ENCODE peak calls at places on chromosomes 1 and 21, in eight cellular contexts. L, X, V, H, O, S, Y and J are unnamed samples.

GRCh38 chr1:7621334-7622219 is 149.5 kb upstream of the VAMP3 start:
- DNase-seq in L (no peak), V (no peak), O (no peak), H (no peak), X (no peak), Y (no peak), S (no peak), J (no peak)

GRCh38 chr21:27954806-27955205 is 987.9 kb upstream of the ADAMTS5 start:
- DNase-seq in H (no peak), Y (no peak), V (no peak), X (no peak), S (no peak), L (no peak), O (peak; percentile 79), J (no peak)

GRCh38 chr1:157217486-157217885 is 79.3 kb upstream of the ETV3 start:
- DNase-seq in V (no peak), H (no peak), O (no peak), Y (no peak), X (no peak), S (no peak), L (no peak), J (no peak)

GRCh38 chr21:38467369-38467768 is 30.9 kb downstream of the ERG start:
- DNase-seq in H (no peak), S (no peak), V (no peak), Y (no peak), L (no peak), X (no peak), O (no peak), J (no peak)

GRCh38 chr21:38664821-38665220 is 140.9 kb upstream of the ETS2 start:
- DNase-seq in V (no peak), H (no peak), Y (no peak), S (no peak), X (no peak), O (no peak), L (no peak), J (no peak)

GRCh38 chr1:31511848-31512615 is 64.3 kb upstream of the TINAGL1 start:
- DNase-seq in O (no peak), S (no peak), H (no peak), L (no peak), Y (no peak), X (no peak), V (no peak), J (no peak)

GRCh38 chr1:151579436-151580225 is 32.2 kb upstream of the SNX27 start:
- DNase-seq in H (no peak), S (no peak), Y (no peak), X (no peak), V (no peak), O (no peak), L (no peak), J (no peak)

GRCh38 chr1:151710187-151710586 is 6.4 kb downstream of the CELF3 start:
- DNase-seq in O (no peak), S (no peak), X (no peak), H (no peak), L (peak; percentile 94), Y (no peak), V (peak; percentile 82), J (no peak)

GRCh38 chr1:161200992-161201827 is 957 bp upstream of the NDUFS2 start:
- DNase-seq in X (no peak), Y (no peak), O (no peak), V (peak; percentile 48), H (no peak), S (peak; percentile 85), L (no peak), J (no peak)

GRCh38 chr1:205543351-205544305 is 39.2 kb downstream of the CDK18 start:
- DNase-seq in L (peak; percentile 61), H (no peak), O (peak; percentile 53), X (no peak), Y (peak; percentile 63), S (peak; percentile 39), V (peak; percentile 65), J (no peak)

GRCh38 chr1:211895126-211895759 is 64.7 kb upstream of the LPGAT1 start:
- DNase-seq in S (no peak), O (no peak), X (no peak), H (no peak), V (no peak), Y (no peak), L (no peak), J (no peak)

GRCh38 chr1:68180441-68181164 is 51.7 kb downstream of the WLS start:
- DNase-seq in L (no peak), X (no peak), Y (no peak), H (no peak), V (no peak), S (no peak), O (no peak), J (no peak)

GRCh38 chr1:36436820-36437219 is 13.4 kb downstream of the OSCP1 start:
- DNase-seq in X (no peak), L (no peak), O (no peak), H (no peak), Y (no peak), S (no peak), V (no peak), J (no peak)

GRCh38 chr1:48817505-48818114 is 40.9 kb upstream of the BEND5 start:
- DNase-seq in H (peak; percentile 15), V (peak; percentile 51), X (no peak), L (peak; percentile 57), S (peak; percentile 27), Y (peak; percentile 44), O (peak; percentile 10), J (no peak)

GRCh38 chr1:39861003-39861402 is 22.3 kb downstream of the TRIT1 start:
- DNase-seq in O (no peak), X (no peak), H (no peak), S (no peak), L (no peak), Y (no peak), V (no peak), J (no peak)

GRCh38 chr1:48610628-48611542 is 138.9 kb upstream of the SPATA6 start:
- DNase-seq in H (peak; percentile 94), V (no peak), L (peak; percentile 45), X (no peak), Y (no peak), S (peak; percentile 48), O (no peak), J (no peak)

GRCh38 chr1:89721351-89721750 is 88.4 kb downstream of the LRRC8C start:
- DNase-seq in S (no peak), O (no peak), X (no peak), L (no peak), H (no peak), V (no peak), Y (no peak), J (no peak)

GRCh38 chr1:41073971-41074370 is 52.4 kb upstream of the SLFNL1 start:
- DNase-seq in O (peak; percentile 23), H (no peak), Y (peak; percentile 21), X (no peak), L (no peak), V (no peak), S (no peak), J (no peak)

GRCh38 chr21:33893917-33894316 is 21.7 kb downstream of the ATP5PO start:
- DNase-seq in H (no peak), L (peak; percentile 49), Y (no peak), X (no peak), S (no peak), V (no peak), O (no peak), J (no peak)

GRCh38 chr1:41860214-41860613 is 58.5 kb downstream of the HIVEP3 start:
- DNase-seq in O (no peak), H (no peak), Y (no peak), S (no peak), V (no peak), L (no peak), X (no peak), J (no peak)

GRCh38 chr1:28776341-28776740 is 35.6 kb upstream of the OPRD1 start:
- DNase-seq in Y (no peak), S (no peak), O (no peak), H (no peak), V (no peak), X (no peak), L (no peak), J (no peak)

GRCh38 chr1:54292015-54292739 is 92.2 kb downstream of the MRPL37 start:
- DNase-seq in V (no peak), O (no peak), H (no peak), S (no peak), Y (no peak), X (no peak), L (no peak), J (no peak)

GRCh38 chr1:55690366-55690765 is 475.2 kb upstream of the USP24 start:
- DNase-seq in H (no peak), S (no peak), Y (no peak), V (no peak), O (no peak), X (no peak), L (no peak), J (no peak)

GRCh38 chr1:81832573-81832972 is 31.8 kb downstream of the ADGRL2 start:
- DNase-seq in V (no peak), Y (no peak), H (no peak), O (peak; percentile 18), X (no peak), L (no peak), S (no peak), J (no peak)

GRCh38 chr1:7375329-7375728 is 395.8 kb upstream of the VAMP3 start:
- DNase-seq in X (no peak), Y (no peak), V (no peak), O (no peak), H (no peak), L (no peak), S (no peak), J (no peak)

GRCh38 chr1:178506177-178506576 is 6.7 kb upstream of the TEX35 start:
- DNase-seq in H (no peak), Y (no peak), V (no peak), S (no peak), O (no peak), L (no peak), X (no peak), J (no peak)